ENCODE peak calls at places on chromosomes 7 and 10, in ten cellular contexts. V is astrocyte of the cerebellum; M is lower lobe of right lung; Z is stimulated activated naive CD4-positive, alpha-beta T cell; K is aorta; P is right lobe of liver; Q is naive thymus-derived CD8-positive, alpha-beta T cell; X is fibroblast of lung; F is CD8-positive, alpha-beta memory T cell; I is SW480. U is an unnamed sample.

GRCh38 chr10:1300218-1300617 is 244.0 kb downstream of the WDR37 start:
- DNase-seq in V (no peak), M (no peak), Z (no peak), K (no peak), P (no peak), Q (no peak), X (no peak), F (no peak), I (no peak), U (no peak)

GRCh38 chr7:92806496-92806895 is 29.9 kb downstream of the CDK6 start:
- DNase-seq in V (no peak), M (no peak), Z (no peak), K (no peak), P (no peak), Q (no peak), X (no peak), F (no peak), I (no peak), U (no peak)

GRCh38 chr7:123635551-123636359 is 19.9 kb upstream of the LMOD2 start:
- DNase-seq in V (peak), M (no peak), Z (no peak), K (no peak), P (no peak), Q (no peak), X (peak), F (no peak), I (peak), U (no peak)

GRCh38 chr10:43310872-43311271 is 44.0 kb upstream of the RASGEF1A start:
- DNase-seq in V (no peak), M (no peak), Z (no peak), K (no peak), P (no peak), Q (no peak), X (no peak), F (no peak), I (no peak), U (no peak)

GRCh38 chr7:134699021-134699818 is 52.6 kb downstream of the BPGM start:
- DNase-seq in V (no peak), M (no peak), Z (no peak), K (no peak), P (no peak), Q (no peak), X (no peak), F (no peak), I (no peak), U (no peak)

GRCh38 chr7:57651006-57651405 is 201.0 kb downstream of the ZNF716 start:
- DNase-seq in V (no peak), M (no peak), Z (no peak), K (peak), P (no peak), Q (no peak), X (no peak), F (no peak), I (no peak), U (no peak)

GRCh38 chr7:81114682-81115081 is 195.8 kb upstream of the SEMA3C start:
- DNase-seq in V (no peak), M (no peak), Z (no peak), K (no peak), P (no peak), Q (no peak), X (no peak), F (no peak), I (no peak), U (no peak)

GRCh38 chr10:102371295-102371694 is 24.2 kb upstream of the NFKB2 start:
- DNase-seq in V (no peak), M (no peak), Z (no peak), K (no peak), P (no peak), Q (no peak), X (no peak), F (no peak), I (no peak), U (no peak)

GRCh38 chr7:2001601-2002442 is 230.9 kb downstream of the MAD1L1 start:
- DNase-seq in V (no peak), M (peak), Z (no peak), K (peak), P (peak), Q (no peak), X (no peak), F (no peak), I (no peak), U (peak)

GRCh38 chr10:2921956-2922680 is 145.2 kb upstream of the PFKP start:
- DNase-seq in V (no peak), M (no peak), Z (no peak), K (no peak), P (no peak), Q (no peak), X (no peak), F (no peak), I (peak), U (no peak)

GRCh38 chr10:37712489-37713131 is 144.8 kb downstream of the ZNF248 start:
- DNase-seq in V (no peak), M (no peak), Z (no peak), K (no peak), P (no peak), Q (no peak), X (no peak), F (no peak), I (no peak), U (no peak)

GRCh38 chr10:14478639-14479038 is 147.9 kb upstream of the FRMD4A start:
- DNase-seq in V (peak), M (no peak), Z (no peak), K (peak), P (peak), Q (no peak), X (peak), F (no peak), I (peak), U (peak)

GRCh38 chr7:111392976-111393762 is 169.1 kb downstream of the IMMP2L start:
- DNase-seq in V (peak), M (no peak), Z (no peak), K (no peak), P (no peak), Q (no peak), X (no peak), F (no peak), I (no peak), U (no peak)

GRCh38 chr7:149144996-149145850 is 2.0 kb upstream of the ZNF398 start:
- DNase-seq in V (no peak), M (no peak), Z (no peak), K (no peak), P (no peak), Q (no peak), X (no peak), F (no peak), I (no peak), U (no peak)

GRCh38 chr7:156017916-156018700 is 205.8 kb upstream of the SHH start:
- DNase-seq in V (no peak), M (no peak), Z (no peak), K (peak), P (peak), Q (no peak), X (no peak), F (no peak), I (no peak), U (no peak)

GRCh38 chr10:36489181-36489927 is 636.0 kb upstream of the ANKRD30A start:
- DNase-seq in V (no peak), M (no peak), Z (no peak), K (no peak), P (no peak), Q (no peak), X (no peak), F (no peak), I (no peak), U (peak)

GRCh38 chr10:3825862-3826351 is 40.9 kb upstream of the KLF6 start:
- DNase-seq in V (no peak), M (no peak), Z (no peak), K (no peak), P (no peak), Q (no peak), X (no peak), F (no peak), I (no peak), U (no peak)

GRCh38 chr10:44963772-44964633 is 4.4 kb downstream of the RASSF4 start:
- DNase-seq in V (no peak), M (peak), Z (no peak), K (no peak), P (no peak), Q (no peak), X (peak), F (no peak), I (no peak), U (peak)

GRCh38 chr7:24337180-24337579 is 53.2 kb downstream of the NPY start:
- DNase-seq in V (no peak), M (no peak), Z (no peak), K (no peak), P (no peak), Q (no peak), X (no peak), F (no peak), I (no peak), U (no peak)

GRCh38 chr10:4450981-4451501 is 375.0 kb upstream of the AKR1E2 start:
- DNase-seq in V (peak), M (no peak), Z (no peak), K (no peak), P (no peak), Q (no peak), X (peak), F (no peak), I (no peak), U (no peak)

GRCh38 chr10:12156367-12157123 is 27.1 kb downstream of the SEC61A2 start:
- DNase-seq in V (no peak), M (no peak), Z (no peak), K (no peak), P (peak), Q (no peak), X (no peak), F (no peak), I (no peak), U (no peak)

GRCh38 chr10:104028146-104028545 is 57.5 kb downstream of the COL17A1 start:
- DNase-seq in V (no peak), M (no peak), Z (no peak), K (no peak), P (no peak), Q (no peak), X (peak), F (no peak), I (peak), U (no peak)

GRCh38 chr7:140937702-140938283 is 13.1 kb upstream of the BRAF start:
- DNase-seq in V (no peak), M (no peak), Z (no peak), K (no peak), P (no peak), Q (no peak), X (no peak), F (no peak), I (no peak), U (no peak)

GRCh38 chr7:98229441-98229840 is 18.2 kb downstream of the BHLHA15 start:
- DNase-seq in V (no peak), M (no peak), Z (no peak), K (no peak), P (no peak), Q (no peak), X (no peak), F (no peak), I (no peak), U (peak)

GRCh38 chr10:98898987-98899386 is 336.7 kb downstream of the HPSE2 start:
- DNase-seq in V (no peak), M (no peak), Z (no peak), K (no peak), P (no peak), Q (no peak), X (no peak), F (no peak), I (no peak), U (no peak)

GRCh38 chr10:103695584-103696005 is 159.8 kb downstream of the SH3PXD2A start:
- DNase-seq in V (no peak), M (no peak), Z (no peak), K (no peak), P (no peak), Q (no peak), X (peak), F (no peak), I (no peak), U (no peak)

GRCh38 chr7:322111-322671 is 32.2 kb downstream of the FOXL3 start:
- DNase-seq in V (no peak), M (peak), Z (peak), K (peak), P (peak), Q (peak), X (peak), F (peak), I (peak), U (peak)

GRCh38 chr7:122975341-122975740 is 20.2 kb downstream of the TAS2R16 start:
- DNase-seq in V (peak), M (no peak), Z (no peak), K (no peak), P (no peak), Q (no peak), X (no peak), F (no peak), I (peak), U (no peak)

GRCh38 chr7:1850111-1850975 is 180.3 kb downstream of the ELFN1 start:
- DNase-seq in V (no peak), M (peak), Z (no peak), K (peak), P (peak), Q (no peak), X (no peak), F (no peak), I (no peak), U (peak)

GRCh38 chr7:42692609-42693008 is 219.3 kb downstream of the C7orf25 start:
- DNase-seq in V (no peak), M (no peak), Z (no peak), K (no peak), P (no peak), Q (no peak), X (peak), F (no peak), I (no peak), U (no peak)

GRCh38 chr7:30679664-30680063 is 2.6 kb downstream of the CRHR2 start:
- DNase-seq in V (no peak), M (no peak), Z (no peak), K (no peak), P (no peak), Q (no peak), X (no peak), F (no peak), I (no peak), U (peak)

GRCh38 chr10:13969792-13970140 is 361.0 kb downstream of the FRMD4A start:
- DNase-seq in V (no peak), M (no peak), Z (no peak), K (no peak), P (no peak), Q (no peak), X (no peak), F (no peak), I (no peak), U (no peak)